ENCODE peak calls at places on chromosomes 13 and 19, in eight cellular contexts. C is tibial nerve, U is dorsolateral prefrontal cortex, I is left lung, S is Peyer's patch, H is SK-N-SH, D is cardiac fibroblast, T is psoas muscle. W is an unnamed sample.

GRCh38 chr19:3670796-3671679 is 29.2 kb downstream of the PIP5K1C start:
- DNase-seq in C (peak), U (no peak), I (peak), S (peak), H (no peak), D (peak), T (peak), W (no peak)

GRCh38 chr13:65605386-65605785 is 1624.8 kb downstream of the PCDH9 start:
- DNase-seq in C (no peak), U (no peak), I (no peak), S (no peak), H (no peak), D (peak), T (no peak), W (no peak)

GRCh38 chr13:47017476-47017875 is 120.6 kb upstream of the HTR2A start:
- DNase-seq in C (no peak), U (no peak), I (no peak), S (no peak), H (no peak), D (peak), T (no peak), W (no peak)

GRCh38 chr13:98521461-98521860 is 55.4 kb downstream of the STK24 start:
- DNase-seq in C (no peak), U (no peak), I (no peak), S (no peak), H (no peak), D (no peak), T (no peak), W (no peak)

GRCh38 chr13:104011505-104012270 is 945.5 kb upstream of the SLC10A2 start:
- DNase-seq in C (no peak), U (no peak), I (no peak), S (no peak), H (no peak), D (peak), T (peak), W (no peak)

GRCh38 chr13:30373727-30374126 is 48.6 kb upstream of the UBE2L5 start:
- DNase-seq in C (no peak), U (no peak), I (no peak), S (peak), H (no peak), D (no peak), T (no peak), W (no peak)

GRCh38 chr13:50809133-50810090 is 34.1 kb downstream of the DLEU7 start:
- DNase-seq in C (no peak), U (no peak), I (no peak), S (no peak), H (no peak), D (no peak), T (no peak), W (no peak)

GRCh38 chr13:41561179-41561578 is 103.8 kb downstream of the RGCC start:
- DNase-seq in C (no peak), U (no peak), I (no peak), S (no peak), H (no peak), D (no peak), T (no peak), W (no peak)

GRCh38 chr13:72864142-72865035 is 82.5 kb downstream of the PIBF1 start:
- DNase-seq in C (no peak), U (no peak), I (no peak), S (no peak), H (no peak), D (peak), T (no peak), W (no peak)

GRCh38 chr19:42225718-42226292 is 5.7 kb downstream of the ZNF526 start:
- DNase-seq in C (no peak), U (no peak), I (peak), S (no peak), H (no peak), D (no peak), T (no peak), W (no peak)

GRCh38 chr13:105510363-105510762 is 1025.1 kb downstream of the EFNB2 start:
- DNase-seq in C (no peak), U (no peak), I (no peak), S (no peak), H (no peak), D (no peak), T (no peak), W (no peak)

GRCh38 chr19:4100647-4101495 is 23.1 kb downstream of the MAP2K2 start:
- DNase-seq in C (no peak), U (no peak), I (no peak), S (no peak), H (no peak), D (no peak), T (no peak), W (no peak)

GRCh38 chr13:104389722-104390121 is 1323.5 kb upstream of the SLC10A2 start:
- DNase-seq in C (no peak), U (no peak), I (no peak), S (no peak), H (no peak), D (peak), T (no peak), W (no peak)

GRCh38 chr13:112447761-112448603 is 71.8 kb downstream of the SPACA7 start:
- DNase-seq in C (no peak), U (no peak), I (peak), S (peak), H (peak), D (no peak), T (peak), W (no peak)

GRCh38 chr13:51370811-51371210 is 31.3 kb downstream of the SERPINE3 start:
- DNase-seq in C (no peak), U (no peak), I (no peak), S (no peak), H (no peak), D (no peak), T (no peak), W (no peak)

GRCh38 chr13:41117859-41118258 is 14.7 kb downstream of the KBTBD6 start:
- DNase-seq in C (no peak), U (no peak), I (no peak), S (no peak), H (no peak), D (no peak), T (no peak), W (peak)

GRCh38 chr19:57566396-57567256 is 7.0 kb upstream of the ZNF550 start:
- DNase-seq in C (no peak), U (no peak), I (no peak), S (no peak), H (no peak), D (peak), T (no peak), W (peak)

GRCh38 chr13:44549461-44549860 is 26.7 kb downstream of the TSC22D1 start:
- DNase-seq in C (no peak), U (no peak), I (no peak), S (no peak), H (no peak), D (no peak), T (no peak), W (no peak)

GRCh38 chr19:41330946-41331678 is 21.1 kb downstream of the CCDC97 start:
- DNase-seq in C (no peak), U (no peak), I (no peak), S (no peak), H (peak), D (no peak), T (peak), W (no peak)

GRCh38 chr13:21917046-21918010 is 246.5 kb downstream of the FGF9 start:
- DNase-seq in C (no peak), U (no peak), I (no peak), S (no peak), H (no peak), D (no peak), T (no peak), W (no peak)

GRCh38 chr19:14768001-14768400 is 10.4 kb downstream of the ADGRE2 start:
- DNase-seq in C (no peak), U (no peak), I (no peak), S (peak), H (no peak), D (no peak), T (no peak), W (no peak)

GRCh38 chr19:17933414-17934129 is 757 bp downstream of the CCDC124 start:
- DNase-seq in C (no peak), U (no peak), I (no peak), S (no peak), H (no peak), D (peak), T (no peak), W (peak)

GRCh38 chr13:51832471-51833152 is 12.4 kb downstream of the TMEM272 start:
- DNase-seq in C (peak), U (no peak), I (no peak), S (peak), H (peak), D (peak), T (no peak), W (no peak)

GRCh38 chr19:17328517-17329060 is 6.1 kb downstream of the ANO8 start:
- DNase-seq in C (no peak), U (no peak), I (no peak), S (no peak), H (no peak), D (no peak), T (no peak), W (no peak)

GRCh38 chr13:112897603-112897955 is 71.4 kb upstream of the MCF2L start:
- DNase-seq in C (no peak), U (no peak), I (no peak), S (no peak), H (no peak), D (no peak), T (no peak), W (no peak)

GRCh38 chr13:51348069-51348967 is 8.8 kb downstream of the SERPINE3 start:
- DNase-seq in C (no peak), U (no peak), I (no peak), S (no peak), H (no peak), D (peak), T (no peak), W (no peak)

DNA sequence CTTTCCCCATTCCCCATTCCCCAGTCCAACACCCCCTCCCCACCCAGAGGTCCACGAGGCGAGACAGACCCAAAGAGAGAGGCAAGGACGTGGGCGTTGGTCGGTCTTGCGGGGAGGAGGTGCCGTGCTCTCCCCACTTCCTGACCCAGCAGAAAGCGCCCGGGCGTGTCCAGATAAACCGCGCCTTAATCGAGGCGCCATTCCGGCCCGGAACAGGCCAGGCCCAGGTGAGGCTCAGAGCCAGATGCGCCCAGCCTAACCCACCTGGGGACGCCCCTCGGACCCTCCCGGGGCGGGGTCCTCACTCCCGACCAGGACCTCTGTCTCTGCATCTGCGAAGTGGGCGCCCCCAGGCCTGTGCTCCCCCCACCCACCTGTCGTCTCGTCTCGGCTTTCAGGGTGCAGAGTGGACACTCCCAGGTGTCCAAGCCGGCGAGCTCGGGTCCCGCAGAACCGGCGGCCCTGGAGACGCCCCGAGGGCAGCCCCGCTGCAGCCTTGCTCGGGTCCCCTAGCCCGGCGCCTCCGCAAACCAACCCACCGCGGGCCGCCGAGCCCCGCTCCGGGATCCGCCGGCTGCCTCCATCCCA is 5.1 kb upstream of the ONECUT3 start:
- DNase-seq in C (no peak), U (no peak), I (peak), S (peak), H (no peak), D (no peak), T (peak), W (no peak)
- H3K4me3 ChIP-seq in C (no peak), U (no peak), I (no peak), S (peak), H (no peak), D (peak), T (peak), W (peak)

GRCh38 chr13:100987993-100988392 is 313.4 kb upstream of the TMTC4 start:
- DNase-seq in C (no peak), U (no peak), I (no peak), S (no peak), H (no peak), D (no peak), T (no peak), W (no peak)
- TF ChIP-seq CTCF in C (no peak), U (peak), I (no peak), S (no peak), H (peak), D (no peak), T (no peak), W (peak)

DNA sequence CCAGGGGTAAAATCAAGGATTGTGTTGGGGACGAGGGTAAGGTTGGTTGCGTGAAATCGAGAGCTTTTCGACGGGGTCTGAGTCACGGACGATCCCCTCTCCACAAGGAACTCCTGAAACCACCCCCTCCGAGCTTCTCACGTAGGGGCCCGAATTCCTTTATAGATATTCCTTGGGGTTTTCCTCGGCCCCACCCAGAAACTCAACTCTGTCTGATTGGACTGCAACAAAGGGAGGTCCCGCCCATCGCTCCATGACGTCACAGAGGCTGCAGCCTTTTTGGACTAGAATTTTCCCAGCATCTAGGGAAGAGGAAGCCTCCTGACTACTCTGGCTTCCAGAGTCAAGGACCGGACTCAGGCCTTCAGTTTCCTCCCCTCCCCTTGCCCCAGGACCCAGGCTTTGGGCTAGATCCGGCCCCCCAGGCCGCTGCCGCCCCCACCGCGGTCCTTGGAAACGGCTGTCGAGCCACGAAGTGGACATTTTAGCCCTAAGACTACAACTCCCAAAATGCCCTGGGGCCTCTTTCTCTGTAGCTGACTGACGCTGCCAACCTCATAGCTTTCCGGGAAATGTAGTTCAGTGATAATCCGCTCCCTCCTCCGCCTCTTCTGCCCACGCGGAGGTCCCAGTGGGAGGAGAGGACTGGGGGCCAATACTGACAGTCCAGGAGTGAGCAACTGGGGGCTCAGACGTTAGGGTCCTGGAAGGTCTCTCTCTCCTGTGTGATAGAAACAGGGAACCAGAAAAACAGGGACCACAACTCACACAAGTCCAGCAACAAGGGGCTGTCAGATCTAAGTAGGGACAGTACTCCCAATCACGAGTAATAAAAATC is at the start of gene IZUMO1:
- DNase-seq in C (peak), U (peak), I (no peak), S (peak), H (peak), D (peak), T (peak), W (peak)
- H3K4me3 ChIP-seq in C (peak), U (peak), I (peak), S (peak), H (peak), D (peak), T (peak), W (peak)

DNA sequence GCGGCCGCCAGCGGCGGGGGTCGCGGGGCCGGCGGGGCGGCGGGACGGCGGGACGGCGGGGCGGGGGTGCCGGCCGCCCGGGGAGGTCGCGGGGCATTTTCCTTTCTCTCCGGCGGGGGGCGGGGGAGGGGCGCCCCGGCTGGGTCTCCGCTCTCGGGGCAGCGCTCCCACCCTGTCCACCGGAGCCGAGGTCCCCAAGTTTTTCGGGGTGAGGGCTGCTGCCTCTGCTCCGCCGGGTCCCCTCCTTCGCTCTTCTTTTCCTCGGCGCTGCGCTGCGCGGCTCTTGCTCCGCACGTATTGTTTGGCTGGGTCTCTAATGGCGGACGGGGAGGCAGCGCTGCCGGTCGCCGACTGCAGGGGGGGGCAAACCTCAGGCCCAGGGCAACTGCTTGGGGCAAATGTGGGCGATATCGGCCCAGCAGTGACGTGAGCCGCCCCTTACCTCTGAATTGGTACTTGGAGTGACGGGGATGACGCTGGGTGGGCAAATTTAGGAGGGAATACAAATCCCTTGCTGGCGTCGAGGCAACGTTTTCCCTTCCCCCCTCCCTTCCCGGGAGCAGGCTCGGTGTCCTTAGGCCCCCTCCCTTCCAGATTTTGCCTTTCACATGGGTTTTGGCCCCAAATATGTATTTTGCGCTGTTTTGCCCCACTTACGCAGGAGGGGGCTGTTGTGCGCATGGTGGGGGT is 759 bp downstream of the ZMYM2 start:
- DNase-seq in C (peak), U (peak), I (peak), S (peak), H (peak), D (peak), T (peak), W (peak)
- TF ChIP-seq CTCF in C (peak), U (no peak), I (no peak), S (peak), H (peak), D (peak), T (no peak), W (peak)

GRCh38 chr13:27977476-27978300 is 8.6 kb upstream of the CDX2 start:
- DNase-seq in C (no peak), U (no peak), I (no peak), S (peak), H (no peak), D (peak), T (no peak), W (no peak)
- H3K4me3 ChIP-seq in C (peak), U (no peak), I (no peak), S (no peak), H (no peak), D (no peak), T (peak), W (no peak)